ENCODE peak calls at places on chromosomes 7 and 10, in eight cellular contexts. One of them, this sample, is unnamed.

GRCh38 chr7:134718211-134718875 is 61.1 kb upstream of the CALD1 start:
- DNase-seq in activated CD4-positive, alpha-beta T cell treated with anti-CD3 and anti-CD28 coated beads for 24 hours: no peak
- DNase-seq in retina: no peak
- DNase-seq in activated CD8-positive, alpha-beta memory T cell treated with anti-CD3 and anti-CD28 coated beads, Interleukin-2, amount 10 ng/mL, durations not matched to agents 7 days and 5 days: no peak
- DNase-seq in effector memory CD8-positive, alpha-beta T cell: no peak
- DNase-seq in GM13976: no peak
- DNase-seq in OCI-M1: no peak
- DNase-seq in H9: no peak
- DNase-seq in this sample: no peak

GRCh38 chr7:30163231-30163894 is 28.6 kb downstream of the MTURN start:
- DNase-seq in GM13976: no peak
- DNase-seq in OCI-M1: peak; percentile 67
- DNase-seq in retina: peak; percentile 53
- DNase-seq in effector memory CD8-positive, alpha-beta T cell: peak; percentile 35
- DNase-seq in activated CD8-positive, alpha-beta memory T cell treated with anti-CD3 and anti-CD28 coated beads, Interleukin-2, amount 10 ng/mL, durations not matched to agents 7 days and 5 days: peak; percentile 75
- DNase-seq in H9: no peak
- DNase-seq in activated CD4-positive, alpha-beta T cell treated with anti-CD3 and anti-CD28 coated beads for 24 hours: no peak
- DNase-seq in this sample: peak; percentile 29

GRCh38 chr7:29375641-29376562 is 181.3 kb downstream of the CHN2 start:
- DNase-seq in retina: no peak
- DNase-seq in effector memory CD8-positive, alpha-beta T cell: no peak
- DNase-seq in activated CD8-positive, alpha-beta memory T cell treated with anti-CD3 and anti-CD28 coated beads, Interleukin-2, amount 10 ng/mL, durations not matched to agents 7 days and 5 days: no peak
- DNase-seq in H9: peak; percentile 34
- DNase-seq in OCI-M1: no peak
- DNase-seq in GM13976: no peak
- DNase-seq in activated CD4-positive, alpha-beta T cell treated with anti-CD3 and anti-CD28 coated beads for 24 hours: no peak
- DNase-seq in this sample: no peak

GRCh38 chr10:45000138-45000763 is 472 bp upstream of the ZNF22 start:
- DNase-seq in effector memory CD8-positive, alpha-beta T cell: no peak
- DNase-seq in retina: no peak
- DNase-seq in OCI-M1: no peak
- DNase-seq in H9: no peak
- DNase-seq in activated CD8-positive, alpha-beta memory T cell treated with anti-CD3 and anti-CD28 coated beads, Interleukin-2, amount 10 ng/mL, durations not matched to agents 7 days and 5 days: no peak
- DNase-seq in GM13976: no peak
- DNase-seq in activated CD4-positive, alpha-beta T cell treated with anti-CD3 and anti-CD28 coated beads for 24 hours: no peak
- DNase-seq in this sample: no peak

GRCh38 chr7:138935438-138936079 is 45.6 kb downstream of the KIAA1549 start:
- DNase-seq in H9: no peak
- DNase-seq in GM13976: no peak
- DNase-seq in effector memory CD8-positive, alpha-beta T cell: no peak
- DNase-seq in OCI-M1: peak; percentile 0
- DNase-seq in retina: peak; percentile 61
- DNase-seq in activated CD4-positive, alpha-beta T cell treated with anti-CD3 and anti-CD28 coated beads for 24 hours: no peak
- DNase-seq in activated CD8-positive, alpha-beta memory T cell treated with anti-CD3 and anti-CD28 coated beads, Interleukin-2, amount 10 ng/mL, durations not matched to agents 7 days and 5 days: peak; percentile 12
- DNase-seq in this sample: no peak

GRCh38 chr10:112973805-112974204 is 23.8 kb downstream of the TCF7L2 start:
- DNase-seq in retina: no peak
- DNase-seq in activated CD4-positive, alpha-beta T cell treated with anti-CD3 and anti-CD28 coated beads for 24 hours: no peak
- DNase-seq in activated CD8-positive, alpha-beta memory T cell treated with anti-CD3 and anti-CD28 coated beads, Interleukin-2, amount 10 ng/mL, durations not matched to agents 7 days and 5 days: no peak
- DNase-seq in H9: no peak
- DNase-seq in effector memory CD8-positive, alpha-beta T cell: no peak
- DNase-seq in GM13976: no peak
- DNase-seq in OCI-M1: no peak
- DNase-seq in this sample: no peak

GRCh38 chr10:113665806-113666354 is 2.0 kb upstream of the NRAP start:
- DNase-seq in activated CD8-positive, alpha-beta memory T cell treated with anti-CD3 and anti-CD28 coated beads, Interleukin-2, amount 10 ng/mL, durations not matched to agents 7 days and 5 days: no peak
- DNase-seq in H9: no peak
- DNase-seq in effector memory CD8-positive, alpha-beta T cell: no peak
- DNase-seq in GM13976: no peak
- DNase-seq in activated CD4-positive, alpha-beta T cell treated with anti-CD3 and anti-CD28 coated beads for 24 hours: no peak
- DNase-seq in OCI-M1: peak; percentile 47
- DNase-seq in retina: no peak
- DNase-seq in this sample: no peak

GRCh38 chr7:2796358-2797352 is 47.5 kb downstream of the GNA12 start:
- DNase-seq in activated CD4-positive, alpha-beta T cell treated with anti-CD3 and anti-CD28 coated beads for 24 hours: no peak
- DNase-seq in GM13976: no peak
- DNase-seq in effector memory CD8-positive, alpha-beta T cell: no peak
- DNase-seq in activated CD8-positive, alpha-beta memory T cell treated with anti-CD3 and anti-CD28 coated beads, Interleukin-2, amount 10 ng/mL, durations not matched to agents 7 days and 5 days: no peak
- DNase-seq in OCI-M1: no peak
- DNase-seq in H9: no peak
- DNase-seq in retina: no peak
- DNase-seq in this sample: no peak

GRCh38 chr7:108089381-108089780 is 40.8 kb downstream of the LAMB4 start:
- DNase-seq in retina: no peak
- DNase-seq in effector memory CD8-positive, alpha-beta T cell: no peak
- DNase-seq in H9: no peak
- DNase-seq in GM13976: no peak
- DNase-seq in OCI-M1: peak; percentile 2
- DNase-seq in activated CD4-positive, alpha-beta T cell treated with anti-CD3 and anti-CD28 coated beads for 24 hours: no peak
- DNase-seq in activated CD8-positive, alpha-beta memory T cell treated with anti-CD3 and anti-CD28 coated beads, Interleukin-2, amount 10 ng/mL, durations not matched to agents 7 days and 5 days: no peak
- DNase-seq in this sample: no peak